ENCODE peak calls at places on chromosomes 6 and 20, in four cellular contexts. One of them, this sample, is unnamed.

GRCh38 chr6:163415176-163415619 is 680 bp downstream of the QKI start:
- DNase-seq in GM23338: peak; percentile 36
- DNase-seq in GM23248: no peak
- DNase-seq in HCT116: no peak
- DNase-seq in this sample: no peak

GRCh38 chr6:112581015-112581414 is 233.9 kb downstream of the RFPL4B start:
- DNase-seq in GM23248: no peak
- DNase-seq in HCT116: no peak
- DNase-seq in GM23338: no peak
- DNase-seq in this sample: no peak

GRCh38 chr6:110039996-110040383 is 61.9 kb downstream of the GPR6 start:
- DNase-seq in GM23338: peak; percentile 66
- DNase-seq in HCT116: peak; percentile 32
- DNase-seq in GM23248: peak; percentile 11
- DNase-seq in this sample: peak; percentile 71

GRCh38 chr20:13286052-13286451 is 65.0 kb downstream of the ISM1 start:
- DNase-seq in HCT116: no peak
- DNase-seq in GM23248: no peak
- DNase-seq in GM23338: no peak
- DNase-seq in this sample: no peak

GRCh38 chr20:53713328-53714056 is 119.9 kb upstream of the ZNF217 start:
- DNase-seq in GM23248: no peak
- DNase-seq in GM23338: peak; percentile 85
- DNase-seq in HCT116: no peak
- DNase-seq in this sample: no peak

GRCh38 chr6:85923013-85923430 is 280.3 kb upstream of the SYNCRIP start:
- DNase-seq in GM23248: peak; percentile 80
- DNase-seq in HCT116: peak; percentile 22
- DNase-seq in GM23338: peak; percentile 87
- DNase-seq in this sample: peak; percentile 83

GRCh38 chr6:6915813-6916547 is 191.8 kb upstream of the RREB1 start:
- DNase-seq in HCT116: no peak
- DNase-seq in GM23248: peak; percentile 70
- DNase-seq in GM23338: no peak
- DNase-seq in this sample: peak; percentile 59

GRCh38 chr6:104699598-104700329 is 160.0 kb downstream of the HACE1 start:
- DNase-seq in HCT116: no peak
- DNase-seq in GM23248: no peak
- DNase-seq in GM23338: no peak
- DNase-seq in this sample: no peak

GRCh38 chr6:107066697-107067659 is 39.0 kb downstream of the MTRES1 start:
- DNase-seq in GM23248: peak; percentile 10
- DNase-seq in HCT116: no peak
- DNase-seq in GM23338: no peak
- DNase-seq in this sample: peak; percentile 35

GRCh38 chr20:2780948-2781347 is 19.5 kb downstream of the CPXM1 start:
- DNase-seq in GM23338: peak; percentile 54
- DNase-seq in GM23248: no peak
- DNase-seq in HCT116: no peak
- DNase-seq in this sample: no peak

GRCh38 chr6:118886641-118887040 is 7.3 kb upstream of the ASF1A start:
- DNase-seq in GM23248: no peak
- DNase-seq in HCT116: no peak
- DNase-seq in GM23338: no peak
- DNase-seq in this sample: no peak

GRCh38 chr6:65071480-65071879 is 635.5 kb downstream of the EYS start:
- DNase-seq in GM23338: no peak
- DNase-seq in GM23248: no peak
- DNase-seq in HCT116: no peak
- DNase-seq in this sample: no peak

GRCh38 chr6:65075705-65076104 is 631.3 kb downstream of the EYS start:
- DNase-seq in GM23338: no peak
- DNase-seq in HCT116: no peak
- DNase-seq in GM23248: no peak
- DNase-seq in this sample: no peak

DNA sequence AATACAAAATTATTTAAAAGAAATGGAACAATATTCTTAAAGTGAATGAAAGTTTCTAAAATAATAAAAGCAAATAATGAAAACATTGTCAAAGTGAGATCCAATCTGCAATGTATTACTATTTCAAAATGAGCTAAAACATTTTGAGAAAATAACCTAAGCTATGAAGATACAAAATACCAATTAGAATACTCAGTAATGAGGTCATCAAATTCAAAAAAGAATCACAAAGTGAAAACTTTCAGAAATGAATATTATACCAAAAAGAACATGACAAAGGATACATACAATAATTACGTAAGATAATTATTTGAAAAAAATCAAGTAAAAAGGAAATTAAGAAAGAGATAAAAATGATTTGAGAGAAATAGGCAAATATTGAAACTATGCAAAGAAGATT is 634.5 kb downstream of the EYS start:
- DNase-seq in HCT116: no peak
- DNase-seq in GM23248: no peak
- DNase-seq in GM23338: no peak
- DNase-seq in this sample: no peak
- H3K79me2 ChIP-seq in HCT116: no peaks in the 10 kb centered on the region
- H3K79me2 ChIP-seq in GM23248: no peaks in the 10 kb centered on the region
- H3K79me2 ChIP-seq in GM23338: no peaks in the 10 kb centered on the region
- H3K79me2 ChIP-seq in this sample: no peaks in the 10 kb centered on the region

GRCh38 chr6:24494726-24495515 is at the start of gene ALDH5A1:
- DNase-seq in GM23248: peak; percentile 82
- DNase-seq in HCT116: peak; percentile 24
- DNase-seq in GM23338: peak; percentile 86
- DNase-seq in this sample: peak; percentile 86
- TF ChIP-seq EZH2 in GM23248: no peak
- TF ChIP-seq EZH2 in HCT116: no peak
- TF ChIP-seq EZH2 in GM23338: no peak
- TF ChIP-seq EZH2 in this sample: no peak

GRCh38 chr20:59023616-59024015 is 4.4 kb downstream of the TUBB1 start:
- DNase-seq in GM23248: no peak
- DNase-seq in GM23338: no peak
- DNase-seq in HCT116: no peak
- DNase-seq in this sample: no peak
- H3K36me3 ChIP-seq in GM23248: peaks cover 22% of the 10 kb centered on the region
- H3K36me3 ChIP-seq in GM23338: peaks cover 23% of the 10 kb centered on the region
- H3K36me3 ChIP-seq in HCT116: peaks cover 50% of the 10 kb centered on the region
- H3K36me3 ChIP-seq in this sample: peaks cover 3% of the 10 kb centered on the region

DNA sequence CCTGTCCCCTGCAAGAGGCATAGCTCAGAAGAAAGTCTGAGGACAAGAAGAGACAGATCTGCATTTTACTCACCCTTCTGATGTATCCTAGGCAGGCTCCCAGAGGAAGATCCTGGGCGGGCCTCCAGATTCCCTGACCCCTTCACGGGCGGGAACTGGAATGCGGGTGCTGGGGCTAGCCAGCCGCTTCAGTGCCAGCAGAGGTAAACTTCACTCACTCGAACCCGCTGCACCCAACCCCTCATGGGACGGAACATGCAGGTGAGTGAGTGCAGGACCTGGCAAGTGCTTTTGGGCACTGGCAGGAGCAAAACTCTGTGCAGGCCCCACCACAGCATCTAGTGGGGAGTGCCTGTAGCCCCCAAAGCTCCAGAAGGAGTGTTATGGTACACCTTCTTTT is 171.8 kb downstream of the MMS22L start:
- DNase-seq in GM23338: no peak
- DNase-seq in GM23248: no peak
- DNase-seq in HCT116: no peak
- DNase-seq in this sample: no peak
- H3K79me2 ChIP-seq in GM23338: no peaks in the 10 kb centered on the region
- H3K79me2 ChIP-seq in GM23248: no peaks in the 10 kb centered on the region
- H3K79me2 ChIP-seq in HCT116: no peaks in the 10 kb centered on the region
- H3K79me2 ChIP-seq in this sample: no peaks in the 10 kb centered on the region